ENCODE peak calls at places on chromosomes 11 and 22, in five cellular contexts. C is K562, R is stomach, Q is gastrocnemius medialis, L is spleen. K is an unnamed sample.

GRCh38 chr11:35274909-35275807 is 136.2 kb downstream of the CD44 start:
- DNase-seq in C (no peak), R (peak), Q (no peak), L (no peak), K (no peak)

GRCh38 chr11:83087035-83087434 is 15.3 kb upstream of the RAB30 start:
- DNase-seq in C (no peak), R (no peak), Q (no peak), L (no peak), K (peak)

GRCh38 chr11:19719960-19720359 is 7.3 kb downstream of the NAV2 start:
- DNase-seq in C (no peak), R (no peak), Q (no peak), L (no peak), K (no peak)

GRCh38 chr11:47539681-47540039 is 13.3 kb downstream of the CELF1 start:
- DNase-seq in C (no peak), R (peak), Q (peak), L (no peak), K (no peak)

GRCh38 chr22:23712256-23712655 is 21.4 kb downstream of the RGL4 start:
- DNase-seq in C (no peak), R (no peak), Q (no peak), L (no peak), K (no peak)

GRCh38 chr11:3832816-3833215 is 7.9 kb downstream of the RHOG start:
- DNase-seq in C (no peak), R (no peak), Q (no peak), L (peak), K (no peak)

GRCh38 chr22:46023558-46023981 is 46.6 kb upstream of the WNT7B start:
- DNase-seq in C (no peak), R (no peak), Q (peak), L (peak), K (no peak)

GRCh38 chr11:1402776-1403620 is 13.3 kb downstream of the BRSK2 start:
- DNase-seq in C (no peak), R (no peak), Q (no peak), L (no peak), K (no peak)

GRCh38 chr11:16685914-16686313 is 52.5 kb upstream of the C11orf58 start:
- DNase-seq in C (no peak), R (no peak), Q (no peak), L (no peak), K (no peak)

GRCh38 chr11:61814242-61814957 is 2.4 kb downstream of the FADS1 start:
- DNase-seq in C (no peak), R (no peak), Q (no peak), L (no peak), K (peak)

GRCh38 chr11:20131744-20132666 is 28.3 kb downstream of the DBX1 start:
- DNase-seq in C (peak), R (peak), Q (no peak), L (peak), K (peak)

GRCh38 chr11:14861680-14862079 is 30.4 kb downstream of the CYP2R1 start:
- DNase-seq in C (no peak), R (peak), Q (no peak), L (no peak), K (peak)

GRCh38 chr11:113204280-113204679 is 110.1 kb upstream of the TTC12 start:
- DNase-seq in C (no peak), R (no peak), Q (no peak), L (no peak), K (no peak)

DNA sequence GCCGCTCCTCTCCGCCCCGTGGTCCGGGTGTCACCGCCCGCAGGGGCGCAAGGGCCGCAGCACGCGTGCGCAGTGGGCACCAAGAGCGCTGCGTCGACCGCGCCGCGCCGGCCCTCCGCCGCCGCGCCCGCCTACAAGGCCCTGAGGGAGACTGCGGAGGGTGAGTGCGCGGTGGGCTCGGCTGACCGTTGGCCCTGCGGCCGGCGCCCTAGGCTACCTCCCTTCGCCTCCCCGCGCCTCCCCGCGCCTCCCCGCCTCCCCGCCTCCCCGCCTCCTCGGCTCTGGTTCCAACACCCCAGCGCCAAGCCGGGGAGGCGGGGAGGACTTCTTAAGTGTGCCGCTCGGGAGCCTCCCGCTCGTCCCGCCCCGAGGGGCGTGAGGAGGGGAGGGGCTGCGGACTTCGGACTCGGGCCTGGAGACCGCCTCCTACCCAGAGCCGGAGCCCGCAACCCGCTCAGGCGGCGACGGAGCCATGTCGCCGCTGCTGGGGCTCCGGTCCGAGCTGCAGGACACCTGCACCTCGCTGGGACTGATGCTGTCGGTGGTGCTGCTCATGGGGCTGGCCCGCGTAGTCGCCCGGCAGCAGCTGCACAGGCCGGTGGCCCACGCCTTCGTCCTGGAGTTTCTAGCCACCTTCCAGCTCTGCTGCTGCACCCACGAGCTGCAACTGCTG is at the start of gene AQP11:
- DNase-seq in C (peak), R (peak), Q (peak), L (peak), K (peak)
- TF ChIP-seq POLR2A in C (peak), R (no peak), Q (no peak), L (no peak), K (no peak)

GRCh38 chr22:43823353-43823908 is 11.3 kb upstream of the EFCAB6 start:
- DNase-seq in C (no peak), R (peak), Q (no peak), L (no peak), K (no peak)
- TF ChIP-seq POLR2A in C (no peak), R (no peak), Q (no peak), L (no peak), K (no peak)

GRCh38 chr11:64765841-64766682 is 6.3 kb upstream of the PYGM start:
- DNase-seq in C (no peak), R (no peak), Q (peak), L (peak), K (no peak)
- TF ChIP-seq POLR2A in C (no peak), R (no peak), Q (no peak), L (no peak), K (no peak)

DNA sequence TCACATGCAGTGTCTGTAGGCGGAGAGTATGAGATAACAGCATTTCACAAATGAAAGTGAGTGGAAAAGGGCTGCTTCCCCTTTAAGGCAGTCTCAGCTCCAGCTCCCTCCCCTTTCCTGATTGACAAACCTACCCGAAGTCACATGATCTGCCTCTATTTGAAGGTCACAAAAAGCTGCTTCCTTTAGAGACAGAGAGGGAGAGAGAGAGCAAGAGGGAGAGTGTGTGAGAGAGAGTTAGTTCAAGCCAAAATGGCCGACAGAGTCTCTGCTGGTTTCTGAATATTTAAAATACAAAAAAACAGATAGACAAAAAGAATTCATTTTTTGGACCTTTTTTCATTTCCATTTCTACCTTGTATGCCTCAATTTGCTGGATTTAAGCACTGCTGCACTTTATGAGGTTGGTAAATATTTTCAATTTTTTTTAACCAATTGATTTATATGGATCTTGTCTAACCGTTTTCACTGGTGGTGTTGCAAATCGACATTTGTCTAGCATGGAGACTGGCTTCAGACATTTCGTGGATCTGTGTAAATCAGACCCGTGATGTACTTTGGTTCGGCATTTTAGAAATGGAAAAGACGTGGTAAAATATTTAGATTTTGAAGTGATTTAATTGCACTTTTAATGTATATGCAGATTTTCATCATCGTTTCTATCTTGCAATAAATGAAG is at the start of gene TNRC6B:
- DNase-seq in C (peak), R (peak), Q (peak), L (peak), K (peak)
- TF ChIP-seq POLR2A in C (peak), R (peak), Q (peak), L (peak), K (peak)

GRCh38 chr11:59644528-59644927 is 24.3 kb downstream of the PATL1 start:
- DNase-seq in C (no peak), R (no peak), Q (no peak), L (no peak), K (no peak)
- TF ChIP-seq POLR2A in C (no peak), R (no peak), Q (no peak), L (no peak), K (no peak)

GRCh38 chr11:65425971-65426838 is 3.6 kb downstream of the NEAT1 start:
- DNase-seq in C (no peak), R (peak), Q (no peak), L (no peak), K (peak)

GRCh38 chr11:65425105-65425970 is 2.7 kb downstream of the NEAT1 start:
- DNase-seq in C (no peak), R (peak), Q (peak), L (peak), K (peak)

GRCh38 chr11:65428578-65429068 is 6.0 kb downstream of the NEAT1 start:
- DNase-seq in C (no peak), R (peak), Q (no peak), L (peak), K (peak)

GRCh38 chr11:65427691-65428577 is 5.3 kb downstream of the NEAT1 start:
- DNase-seq in C (no peak), R (peak), Q (peak), L (peak), K (no peak)

GRCh38 chr11:65426839-65427690 is 4.5 kb downstream of the NEAT1 start:
- DNase-seq in C (no peak), R (peak), Q (peak), L (peak), K (peak)
- TF ChIP-seq POLR2A in C (peak), R (peak), Q (no peak), L (no peak), K (peak)

GRCh38 chr22:44419429-44419828 is 78.6 kb downstream of the RTL6 start:
- DNase-seq in C (no peak), R (no peak), Q (no peak), L (no peak), K (no peak)
- TF ChIP-seq POLR2A in C (no peak), R (no peak), Q (no peak), L (no peak), K (no peak)

GRCh38 chr11:128172046-128172878 is 415.1 kb downstream of the ETS1 start:
- DNase-seq in C (peak), R (peak), Q (peak), L (peak), K (peak)
- TF ChIP-seq POLR2A in C (no peak), R (no peak), Q (no peak), L (no peak), K (no peak)

K was measured in erythroblast.